ENCODE peak calls at places on chromosomes 13 and 19, in four cellular contexts. E, T, V and G are unnamed samples.
A peak's percentile ranks its signal among the peaks of the same experiment; 100 is the strongest.

GRCh38 chr19:33767898-33768413 is 28.7 kb upstream of the KCTD15 start:
- DNase-seq in E (no peak), T (no peak), V (no peak), G (no peak)

GRCh38 chr19:47309608-47310007 is at the start of gene C5AR1:
- DNase-seq in E (no peak), T (no peak), V (peak; percentile 89), G (no peak)

GRCh38 chr19:10120538-10121198 is 969 bp upstream of the EIF3G start:
- DNase-seq in E (peak; percentile 38), T (no peak), V (no peak), G (no peak)

GRCh38 chr19:10112895-10113591 is 1.6 kb downstream of the P2RY11 start:
- DNase-seq in E (no peak), T (peak; percentile 46), V (no peak), G (no peak)

GRCh38 chr19:38199340-38199739 is 24.7 kb downstream of the DPF1 start:
- DNase-seq in E (no peak), T (no peak), V (no peak), G (no peak)

GRCh38 chr13:48853381-48854102 is 122.2 kb upstream of the FNDC3A start:
- DNase-seq in E (no peak), T (no peak), V (no peak), G (peak; percentile 50)

GRCh38 chr13:24742294-24742693 is 21.7 kb upstream of the RNF17 start:
- DNase-seq in E (no peak), T (no peak), V (peak; percentile 74), G (no peak)

GRCh38 chr13:36297259-36297599 is 385 bp downstream of the CCDC169 start:
- DNase-seq in E (no peak), T (no peak), V (no peak), G (no peak)

GRCh38 chr13:107459430-107459829 is 755.9 kb downstream of the LIG4 start:
- DNase-seq in E (peak; percentile 76), T (no peak), V (no peak), G (no peak)

GRCh38 chr13:41458939-41459753 is 1.8 kb downstream of the RGCC start:
- DNase-seq in E (no peak), T (peak; percentile 52), V (no peak), G (no peak)

GRCh38 chr19:28289294-28290063 is 923.5 kb downstream of the UQCRFS1 start:
- DNase-seq in E (peak; percentile 44), T (no peak), V (no peak), G (peak; percentile 58)

GRCh38 chr13:39810091-39810877 is 154.8 kb downstream of the COG6 start:
- DNase-seq in E (no peak), T (no peak), V (no peak), G (no peak)

GRCh38 chr19:53884256-53884655 is 2.3 kb downstream of the PRKCG start:
- DNase-seq in E (no peak), T (no peak), V (no peak), G (no peak)

GRCh38 chr13:75705395-75705794 is 69.3 kb downstream of the LMO7 start:
- DNase-seq in E (peak; percentile 27), T (no peak), V (no peak), G (peak; percentile 47)

GRCh38 chr13:112690242-112690943 is 555 bp downstream of the ATP11A start:
- DNase-seq in E (peak; percentile 3), T (peak; percentile 6), V (peak; percentile 90), G (no peak)

GRCh38 chr19:45161715-45162463 is 1.1 kb upstream of the NKPD1 start:
- DNase-seq in E (no peak), T (no peak), V (no peak), G (no peak)

GRCh38 chr13:58151452-58151851 is 519.9 kb downstream of the PCDH17 start:
- DNase-seq in E (no peak), T (no peak), V (no peak), G (no peak)

GRCh38 chr19:32018014-32018413 is 327.4 kb upstream of the ZNF507 start:
- DNase-seq in E (peak; percentile 57), T (no peak), V (no peak), G (peak; percentile 56)

GRCh38 chr13:71867101-71867814 is at the start of gene DACH1:
- DNase-seq in E (peak; percentile 80), T (no peak), V (no peak), G (no peak)

GRCh38 chr13:80151016-80151415 is 189.9 kb downstream of the SPRY2 start:
- DNase-seq in E (no peak), T (no peak), V (no peak), G (no peak)

GRCh38 chr13:40313269-40314200 is 352.9 kb downstream of the FOXO1 start:
- DNase-seq in E (no peak), T (no peak), V (no peak), G (no peak)

GRCh38 chr13:57632276-57633140 is 964 bp downstream of the PCDH17 start:
- DNase-seq in E (no peak), T (no peak), V (no peak), G (no peak)

GRCh38 chr19:4499855-4500254 is 18.4 kb downstream of the PLIN4 start:
- DNase-seq in E (no peak), T (no peak), V (no peak), G (no peak)

GRCh38 chr19:4501005-4501591 is 17.2 kb downstream of the PLIN4 start:
- DNase-seq in E (no peak), T (no peak), V (no peak), G (no peak)

GRCh38 chr19:4501691-4502090 is 16.6 kb downstream of the PLIN4 start:
- DNase-seq in E (no peak), T (no peak), V (no peak), G (no peak)

GRCh38 chr19:4497770-4498389 is 20.4 kb downstream of the PLIN4 start:
- DNase-seq in E (no peak), T (no peak), V (no peak), G (no peak)

GRCh38 chr19:4499318-4499717 is 19.0 kb downstream of the PLIN4 start:
- DNase-seq in E (no peak), T (no peak), V (no peak), G (no peak)
- TF ChIP-seq CTCF in E (no peak), T (no peak), V (no peak), G (no peak)

DNA sequence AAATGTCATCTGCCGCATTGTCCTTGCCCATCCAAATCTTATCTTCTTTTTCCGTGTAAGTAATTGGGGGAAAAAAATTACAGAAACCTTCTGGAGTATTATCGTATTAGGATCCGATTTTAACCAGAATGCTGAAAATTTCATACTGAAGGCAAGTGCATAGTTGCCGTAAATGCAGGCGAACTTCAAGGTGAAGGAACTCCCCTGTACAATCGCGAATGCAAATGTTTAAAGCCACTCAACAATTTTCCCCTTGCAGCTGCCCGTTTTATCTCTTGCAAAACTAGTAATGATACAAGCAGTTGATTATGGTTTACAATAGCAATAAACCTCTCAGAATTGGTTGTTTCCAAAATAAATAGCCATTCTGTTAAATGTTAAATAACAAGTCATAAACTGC is 105.6 kb downstream of the DNAJC15 start:
- DNase-seq in E (no peak), T (no peak), V (no peak), G (no peak)
- H3K4me3 ChIP-seq in E (no peak overlapping the region), T (no peak overlapping the region), V (no peak overlapping the region), G (no peak overlapping the region)

DNA sequence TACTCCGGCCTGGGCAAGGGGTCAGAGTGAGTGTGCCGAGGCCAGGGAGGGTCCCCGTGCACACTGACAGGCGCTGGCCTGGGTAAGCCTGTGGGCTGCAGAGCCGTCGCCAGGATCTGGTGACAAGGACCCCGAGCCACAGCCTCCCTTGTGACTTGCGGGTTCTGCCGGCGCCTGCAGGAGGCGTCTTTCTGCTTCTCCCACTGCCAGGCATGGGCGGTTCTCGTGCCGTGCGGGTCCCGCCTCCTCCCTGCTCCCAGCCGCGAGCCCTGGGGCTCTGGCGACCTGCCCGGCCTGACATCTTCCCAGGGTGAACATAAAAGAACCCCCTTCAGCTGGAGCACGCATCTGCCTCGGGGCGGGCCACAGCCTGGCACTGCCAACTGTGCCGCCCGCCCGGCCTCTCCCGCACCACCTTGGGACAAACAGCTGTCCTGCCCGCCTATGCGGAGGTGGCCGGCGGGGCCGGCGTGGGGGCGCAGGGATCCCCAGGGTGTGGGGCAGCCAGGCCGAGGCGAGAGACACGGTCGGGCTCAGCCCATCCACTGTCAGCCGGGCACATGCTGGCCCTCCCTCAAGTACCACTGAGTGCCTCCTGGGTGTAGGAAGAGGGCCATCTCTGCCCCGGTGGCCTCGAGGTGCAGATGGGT is 1.5 kb upstream of the HCN2 start:
- DNase-seq in E (peak; percentile 55), T (no peak), V (peak; percentile 94), G (no peak)
- TF ChIP-seq CTCF in E (peak; percentile 71), T (peak; percentile 61), V (no peak), G (peak; percentile 62)

GRCh38 chr13:38803566-38803965 is 116.7 kb downstream of the FREM2 start:
- DNase-seq in E (no peak), T (no peak), V (no peak), G (no peak)

GRCh38 chr13:38804536-38804935 is 117.7 kb downstream of the FREM2 start:
- DNase-seq in E (peak; percentile 23), T (no peak), V (no peak), G (peak; percentile 55)

GRCh38 chr13:38804061-38804460 is 117.2 kb downstream of the FREM2 start:
- DNase-seq in E (no peak), T (no peak), V (no peak), G (peak; percentile 30)
- H3K4me3 ChIP-seq in E (no peak overlapping the region), T (no peak overlapping the region), V (no peak overlapping the region), G (peak overlapping the region; percentile 38)

DNA sequence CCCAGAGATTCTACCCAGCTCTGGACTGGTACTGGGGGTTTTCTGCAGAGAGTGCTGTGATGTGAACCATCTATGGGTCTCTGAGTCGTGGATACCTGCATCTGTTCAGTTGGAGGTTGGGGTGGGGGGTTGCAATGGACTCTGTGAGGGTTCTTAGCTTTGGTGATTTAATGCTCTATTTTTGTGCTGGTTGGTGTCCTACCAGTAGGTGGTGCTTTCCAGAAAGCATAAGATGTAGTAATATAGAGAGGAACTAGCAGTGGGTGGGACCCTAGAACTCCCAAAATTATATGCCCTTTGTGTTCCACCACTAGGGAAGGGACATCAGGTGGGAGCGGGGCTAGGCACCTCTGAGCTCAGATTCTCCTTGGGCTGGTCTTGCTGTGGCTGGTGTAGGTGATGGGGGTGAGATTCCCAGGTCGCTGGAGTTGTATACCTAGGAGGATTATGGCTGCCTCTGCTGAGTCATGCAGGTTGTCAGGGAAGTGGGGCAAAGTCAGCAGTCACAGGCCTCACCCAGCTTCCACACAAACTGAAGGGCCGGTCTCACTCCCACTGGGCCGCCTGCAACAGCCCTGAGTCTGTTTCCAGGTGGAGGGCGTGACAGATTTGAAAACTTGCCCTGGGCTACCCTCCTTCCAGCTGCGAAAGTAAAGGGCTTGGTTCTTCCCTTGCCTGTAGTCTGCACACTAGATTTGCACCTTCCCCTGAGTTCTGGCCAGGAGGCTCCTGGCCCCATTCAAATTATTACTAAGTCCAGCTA is 573.0 kb upstream of the SLITRK1 start:
- DNase-seq in E (no peak), T (no peak), V (no peak), G (no peak)
- TF ChIP-seq CTCF in E (no peak), T (no peak), V (no peak), G (peak; percentile 48)

GRCh38 chr19:14337510-14337909 is 43.7 kb upstream of the ADGRE5 start:
- DNase-seq in E (no peak), T (no peak), V (no peak), G (no peak)

GRCh38 chr19:14328406-14328805 is 52.8 kb upstream of the ADGRE5 start:
- DNase-seq in E (no peak), T (no peak), V (no peak), G (no peak)

GRCh38 chr19:14333101-14333871 is 48.0 kb upstream of the ADGRE5 start:
- DNase-seq in E (no peak), T (no peak), V (no peak), G (no peak)
- H3K4me3 ChIP-seq in E (peak overlapping the region; percentile 14), T (peak overlapping the region; percentile 39), V (no peak overlapping the region), G (peak overlapping the region; percentile 23)

GRCh38 chr19:2944775-2945574 is at the start of gene ZNF77:
- DNase-seq in E (peak; percentile 99), T (peak; percentile 98), V (peak; percentile 100), G (peak; percentile 94)
- TF ChIP-seq CTCF in E (no peak), T (no peak), V (no peak), G (no peak)